ENCODE peak calls at places on chromosome 13, in nine cellular contexts. One of them, this sample, is unnamed.

GRCh38 chr13:109744512-109745051 is 41.8 kb downstream of the IRS2 start:
- DNase-seq in endodermal cell: peak; percentile 38
- DNase-seq in thoracic aorta: no peak
- DNase-seq in stimulated activated CD4-positive, alpha-beta T cell treated with anti-CD3 and anti-CD28 coated beads, Interleukin-12 subunit alpha, Interleukin-12 subunit beta, amount 100 ng/mL, for 48 hours: no peak
- DNase-seq in iris pigment epithelial cell: peak; percentile 97
- DNase-seq in HS-27A: no peak
- DNase-seq in T-cell: no peak
- DNase-seq in neural crest cell: no peak
- DNase-seq in brain microvascular endothelial cell: peak; percentile 67
- DNase-seq in this sample: no peak

GRCh38 chr13:96984061-96984508 is 10.2 kb downstream of the OXGR1 start:
- DNase-seq in HS-27A: no peak
- DNase-seq in T-cell: no peak
- DNase-seq in iris pigment epithelial cell: no peak
- DNase-seq in endodermal cell: peak; percentile 58
- DNase-seq in brain microvascular endothelial cell: no peak
- DNase-seq in thoracic aorta: no peak
- DNase-seq in stimulated activated CD4-positive, alpha-beta T cell treated with anti-CD3 and anti-CD28 coated beads, Interleukin-12 subunit alpha, Interleukin-12 subunit beta, amount 100 ng/mL, for 48 hours: no peak
- DNase-seq in neural crest cell: no peak
- DNase-seq in this sample: no peak

GRCh38 chr13:26695891-26696311 is 64.7 kb downstream of the GPR12 start:
- DNase-seq in thoracic aorta: no peak
- DNase-seq in brain microvascular endothelial cell: no peak
- DNase-seq in HS-27A: no peak
- DNase-seq in T-cell: no peak
- DNase-seq in neural crest cell: no peak
- DNase-seq in endodermal cell: peak; percentile 74
- DNase-seq in stimulated activated CD4-positive, alpha-beta T cell treated with anti-CD3 and anti-CD28 coated beads, Interleukin-12 subunit alpha, Interleukin-12 subunit beta, amount 100 ng/mL, for 48 hours: no peak
- DNase-seq in iris pigment epithelial cell: no peak
- DNase-seq in this sample: no peak

GRCh38 chr13:80755925-80756324 is 415.0 kb upstream of the SPRY2 start:
- DNase-seq in neural crest cell: no peak
- DNase-seq in thoracic aorta: no peak
- DNase-seq in endodermal cell: no peak
- DNase-seq in stimulated activated CD4-positive, alpha-beta T cell treated with anti-CD3 and anti-CD28 coated beads, Interleukin-12 subunit alpha, Interleukin-12 subunit beta, amount 100 ng/mL, for 48 hours: no peak
- DNase-seq in brain microvascular endothelial cell: no peak
- DNase-seq in T-cell: no peak
- DNase-seq in HS-27A: no peak
- DNase-seq in iris pigment epithelial cell: no peak
- DNase-seq in this sample: peak; percentile 1

GRCh38 chr13:99659234-99659633 is 158.0 kb downstream of the TM9SF2 start:
- DNase-seq in neural crest cell: no peak
- DNase-seq in thoracic aorta: no peak
- DNase-seq in stimulated activated CD4-positive, alpha-beta T cell treated with anti-CD3 and anti-CD28 coated beads, Interleukin-12 subunit alpha, Interleukin-12 subunit beta, amount 100 ng/mL, for 48 hours: no peak
- DNase-seq in T-cell: no peak
- DNase-seq in brain microvascular endothelial cell: no peak
- DNase-seq in HS-27A: no peak
- DNase-seq in iris pigment epithelial cell: no peak
- DNase-seq in endodermal cell: no peak
- DNase-seq in this sample: no peak

GRCh38 chr13:111424134-111424533 is 103.7 kb downstream of the TEX29 start:
- DNase-seq in iris pigment epithelial cell: no peak
- DNase-seq in neural crest cell: no peak
- DNase-seq in T-cell: no peak
- DNase-seq in thoracic aorta: no peak
- DNase-seq in stimulated activated CD4-positive, alpha-beta T cell treated with anti-CD3 and anti-CD28 coated beads, Interleukin-12 subunit alpha, Interleukin-12 subunit beta, amount 100 ng/mL, for 48 hours: no peak
- DNase-seq in brain microvascular endothelial cell: no peak
- DNase-seq in HS-27A: no peak
- DNase-seq in endodermal cell: no peak
- DNase-seq in this sample: no peak

GRCh38 chr13:93066187-93066586 is 160.4 kb upstream of the GPC6 start:
- DNase-seq in stimulated activated CD4-positive, alpha-beta T cell treated with anti-CD3 and anti-CD28 coated beads, Interleukin-12 subunit alpha, Interleukin-12 subunit beta, amount 100 ng/mL, for 48 hours: no peak
- DNase-seq in neural crest cell: no peak
- DNase-seq in endodermal cell: no peak
- DNase-seq in iris pigment epithelial cell: peak; percentile 64
- DNase-seq in T-cell: no peak
- DNase-seq in thoracic aorta: no peak
- DNase-seq in brain microvascular endothelial cell: peak; percentile 89
- DNase-seq in HS-27A: peak; percentile 4
- DNase-seq in this sample: peak; percentile 93

GRCh38 chr13:94248454-94249233 is 230.8 kb downstream of the DCT start:
- DNase-seq in HS-27A: no peak
- DNase-seq in stimulated activated CD4-positive, alpha-beta T cell treated with anti-CD3 and anti-CD28 coated beads, Interleukin-12 subunit alpha, Interleukin-12 subunit beta, amount 100 ng/mL, for 48 hours: no peak
- DNase-seq in T-cell: no peak
- DNase-seq in neural crest cell: no peak
- DNase-seq in brain microvascular endothelial cell: no peak
- DNase-seq in thoracic aorta: no peak
- DNase-seq in endodermal cell: no peak
- DNase-seq in iris pigment epithelial cell: peak; percentile 31
- DNase-seq in this sample: no peak

GRCh38 chr13:23432589-23432988 is 913 bp downstream of the SACS start:
- DNase-seq in stimulated activated CD4-positive, alpha-beta T cell treated with anti-CD3 and anti-CD28 coated beads, Interleukin-12 subunit alpha, Interleukin-12 subunit beta, amount 100 ng/mL, for 48 hours: no peak
- DNase-seq in iris pigment epithelial cell: no peak
- DNase-seq in HS-27A: no peak
- DNase-seq in T-cell: no peak
- DNase-seq in thoracic aorta: no peak
- DNase-seq in brain microvascular endothelial cell: no peak
- DNase-seq in neural crest cell: no peak
- DNase-seq in endodermal cell: peak; percentile 28
- DNase-seq in this sample: no peak

GRCh38 chr13:52001120-52001731 is 10.0 kb downstream of the ATP7B start:
- DNase-seq in thoracic aorta: no peak
- DNase-seq in T-cell: no peak
- DNase-seq in stimulated activated CD4-positive, alpha-beta T cell treated with anti-CD3 and anti-CD28 coated beads, Interleukin-12 subunit alpha, Interleukin-12 subunit beta, amount 100 ng/mL, for 48 hours: no peak
- DNase-seq in iris pigment epithelial cell: peak; percentile 42
- DNase-seq in brain microvascular endothelial cell: no peak
- DNase-seq in HS-27A: no peak
- DNase-seq in endodermal cell: peak; percentile 44
- DNase-seq in neural crest cell: no peak
- DNase-seq in this sample: no peak

GRCh38 chr13:50810998-50811397 is 32.5 kb downstream of the DLEU7 start:
- DNase-seq in stimulated activated CD4-positive, alpha-beta T cell treated with anti-CD3 and anti-CD28 coated beads, Interleukin-12 subunit alpha, Interleukin-12 subunit beta, amount 100 ng/mL, for 48 hours: no peak
- DNase-seq in T-cell: no peak
- DNase-seq in brain microvascular endothelial cell: no peak
- DNase-seq in endodermal cell: no peak
- DNase-seq in HS-27A: no peak
- DNase-seq in iris pigment epithelial cell: no peak
- DNase-seq in neural crest cell: no peak
- DNase-seq in thoracic aorta: no peak
- DNase-seq in this sample: no peak

GRCh38 chr13:48737689-48738088 is 84.0 kb downstream of the CYSLTR2 start:
- DNase-seq in stimulated activated CD4-positive, alpha-beta T cell treated with anti-CD3 and anti-CD28 coated beads, Interleukin-12 subunit alpha, Interleukin-12 subunit beta, amount 100 ng/mL, for 48 hours: no peak
- DNase-seq in HS-27A: no peak
- DNase-seq in iris pigment epithelial cell: no peak
- DNase-seq in endodermal cell: no peak
- DNase-seq in brain microvascular endothelial cell: no peak
- DNase-seq in thoracic aorta: no peak
- DNase-seq in T-cell: no peak
- DNase-seq in neural crest cell: no peak
- DNase-seq in this sample: no peak

GRCh38 chr13:29993716-29994488 is 143.5 kb upstream of the UBL3 start:
- DNase-seq in HS-27A: peak; percentile 3
- DNase-seq in T-cell: no peak
- DNase-seq in stimulated activated CD4-positive, alpha-beta T cell treated with anti-CD3 and anti-CD28 coated beads, Interleukin-12 subunit alpha, Interleukin-12 subunit beta, amount 100 ng/mL, for 48 hours: no peak
- DNase-seq in brain microvascular endothelial cell: peak; percentile 47
- DNase-seq in neural crest cell: no peak
- DNase-seq in iris pigment epithelial cell: peak; percentile 20
- DNase-seq in endodermal cell: no peak
- DNase-seq in thoracic aorta: no peak
- DNase-seq in this sample: peak; percentile 88

GRCh38 chr13:30736461-30736860 is 1.1 kb downstream of the ALOX5AP start:
- DNase-seq in T-cell: no peak
- DNase-seq in stimulated activated CD4-positive, alpha-beta T cell treated with anti-CD3 and anti-CD28 coated beads, Interleukin-12 subunit alpha, Interleukin-12 subunit beta, amount 100 ng/mL, for 48 hours: no peak
- DNase-seq in HS-27A: no peak
- DNase-seq in iris pigment epithelial cell: no peak
- DNase-seq in endodermal cell: no peak
- DNase-seq in brain microvascular endothelial cell: no peak
- DNase-seq in thoracic aorta: no peak
- DNase-seq in neural crest cell: no peak
- DNase-seq in this sample: no peak

GRCh38 chr13:44934724-44935123 is 54.5 kb downstream of the NUFIP1 start:
- DNase-seq in brain microvascular endothelial cell: no peak
- DNase-seq in thoracic aorta: no peak
- DNase-seq in T-cell: no peak
- DNase-seq in HS-27A: no peak
- DNase-seq in iris pigment epithelial cell: peak; percentile 90
- DNase-seq in endodermal cell: no peak
- DNase-seq in stimulated activated CD4-positive, alpha-beta T cell treated with anti-CD3 and anti-CD28 coated beads, Interleukin-12 subunit alpha, Interleukin-12 subunit beta, amount 100 ng/mL, for 48 hours: no peak
- DNase-seq in neural crest cell: no peak
- DNase-seq in this sample: peak; percentile 36

GRCh38 chr13:48125794-48126228 is 30.9 kb upstream of the MED4 start:
- DNase-seq in neural crest cell: no peak
- DNase-seq in stimulated activated CD4-positive, alpha-beta T cell treated with anti-CD3 and anti-CD28 coated beads, Interleukin-12 subunit alpha, Interleukin-12 subunit beta, amount 100 ng/mL, for 48 hours: no peak
- DNase-seq in thoracic aorta: no peak
- DNase-seq in HS-27A: no peak
- DNase-seq in T-cell: no peak
- DNase-seq in brain microvascular endothelial cell: no peak
- DNase-seq in iris pigment epithelial cell: peak; percentile 35
- DNase-seq in endodermal cell: no peak
- DNase-seq in this sample: peak; percentile 45

GRCh38 chr13:100668408-100668807 is 6.2 kb downstream of the TMTC4 start:
- DNase-seq in HS-27A: no peak
- DNase-seq in stimulated activated CD4-positive, alpha-beta T cell treated with anti-CD3 and anti-CD28 coated beads, Interleukin-12 subunit alpha, Interleukin-12 subunit beta, amount 100 ng/mL, for 48 hours: no peak
- DNase-seq in thoracic aorta: no peak
- DNase-seq in endodermal cell: no peak
- DNase-seq in neural crest cell: no peak
- DNase-seq in brain microvascular endothelial cell: no peak
- DNase-seq in T-cell: no peak
- DNase-seq in iris pigment epithelial cell: peak; percentile 15
- DNase-seq in this sample: no peak

GRCh38 chr13:42946927-42947326 is 45.1 kb downstream of the EPSTI1 start:
- DNase-seq in HS-27A: no peak
- DNase-seq in stimulated activated CD4-positive, alpha-beta T cell treated with anti-CD3 and anti-CD28 coated beads, Interleukin-12 subunit alpha, Interleukin-12 subunit beta, amount 100 ng/mL, for 48 hours: no peak
- DNase-seq in brain microvascular endothelial cell: peak; percentile 14
- DNase-seq in neural crest cell: no peak
- DNase-seq in iris pigment epithelial cell: peak; percentile 81
- DNase-seq in T-cell: no peak
- DNase-seq in endodermal cell: no peak
- DNase-seq in thoracic aorta: no peak
- DNase-seq in this sample: peak; percentile 68